ENCODE peak calls at places on chromosomes 1 and 21, in nine cellular contexts. V is H4; F is activated effector memory CD4-positive, alpha-beta T cell treated with anti-CD3 and anti-CD28 coated beads, Interleukin-2, amount 50 U/mL, for 16 hours; W is AG09319; O is AG08396; E is fibroblast of mammary gland; Y is fibroblast of lung; N is AG10803; J is CD8-positive, alpha-beta memory T cell. U is an unnamed sample.

GRCh38 chr1:214234635-214235025 is 46.3 kb upstream of the SMYD2 start:
- DNase-seq in V (no peak), F (no peak), W (no peak), O (no peak), E (peak; percentile 44), Y (no peak), N (no peak), J (no peak), U (no peak)

GRCh38 chr1:232655746-232656085 is 25.8 kb upstream of the SIPA1L2 start:
- DNase-seq in V (no peak), F (no peak), W (no peak), O (no peak), E (no peak), Y (no peak), N (no peak), J (no peak), U (no peak)

GRCh38 chr1:2199042-2199810 is 4.7 kb upstream of the FAAP20 start:
- DNase-seq in V (no peak), F (peak; percentile 93), W (peak; percentile 72), O (peak; percentile 94), E (peak; percentile 88), Y (peak; percentile 89), N (peak; percentile 89), J (peak; percentile 81), U (peak; percentile 57)

GRCh38 chr1:61182049-61182448 is 99.7 kb downstream of the NFIA start:
- DNase-seq in V (no peak), F (no peak), W (no peak), O (no peak), E (peak; percentile 94), Y (peak; percentile 45), N (peak; percentile 70), J (no peak), U (no peak)

GRCh38 chr1:66242646-66243547 is 291.1 kb upstream of the SGIP1 start:
- DNase-seq in V (peak; percentile 94), F (peak; percentile 89), W (peak; percentile 64), O (peak; percentile 73), E (peak; percentile 87), Y (peak; percentile 86), N (peak; percentile 84), J (peak; percentile 61), U (no peak)

GRCh38 chr1:27592191-27592590 is 11.8 kb downstream of the AHDC1 start:
- DNase-seq in V (no peak), F (no peak), W (no peak), O (no peak), E (no peak), Y (no peak), N (no peak), J (no peak), U (no peak)

GRCh38 chr1:7810395-7810794 is 26.3 kb downstream of the PER3 start:
- DNase-seq in V (peak; percentile 37), F (peak; percentile 70), W (peak; percentile 7), O (peak; percentile 78), E (peak; percentile 97), Y (peak; percentile 91), N (peak; percentile 68), J (no peak), U (peak; percentile 35)

GRCh38 chr1:116161877-116162390 is 50.7 kb downstream of the MAB21L3 start:
- DNase-seq in V (no peak), F (no peak), W (no peak), O (no peak), E (no peak), Y (no peak), N (no peak), J (no peak), U (no peak)

GRCh38 chr21:42156690-42157605 is 62.0 kb upstream of the ABCG1 start:
- DNase-seq in V (no peak), F (peak; percentile 45), W (no peak), O (no peak), E (no peak), Y (no peak), N (no peak), J (no peak), U (no peak)

GRCh38 chr1:197958861-197959260 is 41.7 kb downstream of the LHX9 start:
- DNase-seq in V (no peak), F (no peak), W (no peak), O (no peak), E (no peak), Y (no peak), N (no peak), J (no peak), U (no peak)

GRCh38 chr1:227321035-227321434 is 2.7 kb upstream of the CDC42BPA start:
- DNase-seq in V (no peak), F (no peak), W (no peak), O (no peak), E (no peak), Y (no peak), N (no peak), J (no peak), U (no peak)

U was measured in AG09309.